ENCODE peak calls at places on chromosomes 7 and 10, in six cellular contexts. S is choroid plexus epithelial cell, Y is body of pancreas, E is psoas muscle, U is sigmoid colon, D is cardiac fibroblast. F is an unnamed sample.

GRCh38 chr7:92843034-92843760 is 6.8 kb upstream of the CDK6 start:
- DNase-seq in E (no peak), S (peak), U (no peak), Y (no peak), D (peak), F (no peak)

GRCh38 chr7:2820508-2820934 is 23.6 kb downstream of the GNA12 start:
- DNase-seq in Y (peak), U (peak), D (peak), S (peak), E (peak), F (peak)

GRCh38 chr10:127905623-127906261 is 1.2 kb upstream of the PTPRE start:
- DNase-seq in Y (no peak), S (no peak), E (no peak), U (peak), D (no peak), F (no peak)

GRCh38 chr7:69661342-69661741 is 63.1 kb downstream of the AUTS2 start:
- DNase-seq in E (no peak), S (no peak), Y (no peak), D (no peak), U (no peak), F (no peak)

GRCh38 chr7:114708646-114709045 is 213.2 kb upstream of the MDFIC start:
- DNase-seq in Y (peak), E (no peak), D (no peak), U (no peak), S (no peak), F (peak)

GRCh38 chr10:4652111-4653010 is 173.6 kb upstream of the AKR1E2 start:
- DNase-seq in Y (no peak), U (no peak), D (no peak), S (peak), E (no peak), F (peak)

GRCh38 chr7:19009241-19009935 is 108.0 kb downstream of the TWIST1 start:
- DNase-seq in E (no peak), D (peak), S (peak), Y (no peak), U (no peak), F (peak)

GRCh38 chr10:122336332-122336731 is 38.2 kb upstream of the PLEKHA1 start:
- DNase-seq in S (no peak), Y (no peak), D (no peak), U (no peak), E (no peak), F (peak)

GRCh38 chr7:35652124-35652523 is 42.8 kb downstream of the HERPUD2 start:
- DNase-seq in D (no peak), U (no peak), E (no peak), S (no peak), Y (no peak), F (no peak)

GRCh38 chr10:44908071-44908709 is 2.9 kb upstream of the TMEM72 start:
- DNase-seq in U (no peak), E (peak), D (peak), Y (no peak), S (peak), F (no peak)

GRCh38 chr7:118059209-118059608 is 124.8 kb upstream of the LSM8 start:
- DNase-seq in D (peak), Y (no peak), U (no peak), S (peak), E (no peak), F (peak)

GRCh38 chr10:100485336-100485735 is 22.5 kb downstream of the WNT8B start:
- DNase-seq in S (no peak), D (no peak), Y (no peak), U (no peak), E (no peak), F (no peak)

GRCh38 chr10:123906884-123907652 is 15.5 kb upstream of the CPXM2 start:
- DNase-seq in S (no peak), E (no peak), U (no peak), Y (no peak), D (no peak), F (no peak)

GRCh38 chr10:71981024-71981867 is 17.1 kb downstream of the CHST3 start:
- DNase-seq in E (no peak), U (peak), S (peak), D (peak), Y (peak), F (no peak)

GRCh38 chr7:41977165-41977651 is 259.8 kb downstream of the GLI3 start:
- DNase-seq in E (no peak), Y (peak), S (peak), D (peak), U (no peak), F (peak)

GRCh38 chr10:63562857-63563256 is 41.7 kb downstream of the REEP3 start:
- DNase-seq in U (no peak), D (no peak), S (no peak), E (no peak), Y (no peak), F (no peak)

GRCh38 chr10:26269754-26270153 is 53.2 kb downstream of the GAD2 start:
- DNase-seq in E (no peak), U (no peak), Y (no peak), D (peak), S (peak), F (peak)

GRCh38 chr10:81843042-81843441 is 32.0 kb upstream of the NRG3 start:
- DNase-seq in D (no peak), U (no peak), Y (no peak), E (no peak), S (peak), F (no peak)
- TF ChIP-seq CTCF in D (no peak), U (no peak), Y (no peak), E (no peak), S (peak), F (no peak)

DNA sequence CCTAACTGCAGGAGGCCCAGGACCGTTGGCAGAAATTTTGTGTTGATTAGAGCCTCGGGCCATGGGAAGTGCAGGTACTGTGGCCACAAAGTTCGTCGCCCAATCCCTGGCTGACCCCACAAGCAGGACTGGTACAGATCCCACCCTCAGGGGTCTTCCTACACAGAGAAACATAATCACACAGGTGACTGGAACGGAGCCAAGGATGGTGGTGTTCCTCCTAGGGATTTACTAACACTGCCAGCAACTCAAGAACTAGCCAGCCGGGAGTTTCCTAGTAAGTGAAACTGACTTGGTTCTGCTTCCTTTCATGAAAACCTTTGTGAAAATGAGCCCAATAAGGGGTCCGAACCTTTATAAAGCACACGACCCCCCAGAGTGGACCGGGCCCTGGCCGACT is 5.7 kb downstream of the CUX1 start:
- DNase-seq in Y (peak), U (peak), E (peak), D (peak), S (peak), F (peak)
- H3K4me3 ChIP-seq in Y (no peak), U (no peak), E (peak), D (no peak), S (no peak), F (no peak)

DNA sequence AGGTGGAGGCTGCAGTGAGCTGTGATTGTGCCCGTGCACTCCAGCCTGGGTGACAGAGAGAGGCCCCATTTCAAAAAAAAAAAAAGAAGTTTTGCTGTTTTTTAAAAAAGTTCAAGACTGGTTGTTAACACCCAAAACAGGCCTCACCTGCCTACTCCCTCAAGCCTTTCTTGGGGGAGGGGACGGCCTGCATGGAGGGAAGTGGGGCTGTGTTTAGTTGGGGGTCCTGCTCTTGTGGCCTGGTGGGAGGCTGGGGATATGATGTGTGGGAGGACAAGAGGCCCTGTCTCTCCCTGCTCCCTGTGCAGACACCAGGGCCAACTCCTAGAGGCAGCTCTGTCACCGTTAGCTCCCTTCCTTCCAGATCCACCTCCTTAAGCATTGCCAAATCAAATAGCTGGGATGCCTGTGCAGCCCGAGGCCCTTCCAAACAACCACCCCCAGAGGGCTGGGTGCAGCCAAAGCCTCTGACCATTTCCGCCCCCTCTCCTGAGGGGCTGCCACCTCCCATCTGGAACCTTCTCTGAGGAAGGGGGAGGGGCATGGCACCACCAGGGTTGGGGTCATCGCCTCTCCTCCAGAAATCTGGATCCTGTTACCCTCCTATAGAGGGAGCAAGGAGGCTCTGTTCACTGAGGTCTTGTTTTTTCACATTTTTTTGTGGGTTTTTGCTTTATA is 32.9 kb upstream of the ANKRD2 start:
- DNase-seq in S (peak), U (peak), E (peak), Y (peak), D (peak), F (peak)
- TF ChIP-seq CTCF in S (peak), U (no peak), E (no peak), Y (no peak), D (peak), F (peak)

GRCh38 chr10:102673235-102673634 is 29.0 kb downstream of the TRIM8 start:
- DNase-seq in Y (no peak), D (no peak), E (no peak), S (no peak), U (peak), F (no peak)

GRCh38 chr10:102675151-102675886 is 31.0 kb downstream of the TRIM8 start:
- DNase-seq in U (peak), S (peak), D (no peak), E (no peak), Y (no peak), F (peak)

GRCh38 chr10:102675887-102676616 is 31.8 kb downstream of the TRIM8 start:
- DNase-seq in E (no peak), U (peak), Y (peak), S (peak), D (peak), F (peak)

GRCh38 chr10:102673961-102674511 is 29.8 kb downstream of the TRIM8 start:
- DNase-seq in U (peak), Y (peak), D (peak), E (peak), S (peak), F (peak)

DNA sequence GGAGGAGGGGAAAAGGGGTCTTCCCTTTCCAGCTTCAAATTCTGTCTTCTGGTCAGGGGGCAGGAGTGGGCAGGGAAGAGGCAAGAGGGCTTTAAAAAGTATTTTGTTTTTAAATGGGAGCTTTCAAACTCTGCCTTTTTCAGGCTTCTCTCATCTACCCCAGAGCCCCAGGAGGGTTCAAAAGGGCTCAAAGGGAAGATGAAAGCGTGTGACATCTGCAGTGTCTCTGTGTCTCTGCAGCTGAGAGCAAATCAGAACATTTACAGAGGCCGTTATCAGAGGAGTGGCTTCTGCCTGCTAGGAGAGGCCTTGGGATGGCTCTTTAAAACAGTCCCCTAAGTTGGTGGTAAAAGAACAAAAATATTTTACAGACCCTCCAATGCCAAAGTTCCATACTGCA is 30.3 kb downstream of the TRIM8 start:
- DNase-seq in S (no peak), D (no peak), U (no peak), E (no peak), Y (no peak), F (no peak)
- H3K4me3 ChIP-seq in S (peak), D (no peak), U (no peak), E (peak), Y (no peak), F (no peak)

GRCh38 chr7:76057813-76058145 is 9.9 kb downstream of the MDH2 start:
- DNase-seq in D (no peak), E (peak), U (no peak), S (no peak), Y (peak), F (no peak)
- TF ChIP-seq CTCF in D (no peak), E (no peak), U (no peak), S (no peak), Y (no peak), F (no peak)

GRCh38 chr7:150356265-150356897 is 12.2 kb upstream of the REPIN1 start:
- DNase-seq in S (peak), Y (no peak), E (no peak), D (peak), U (peak), F (peak)

GRCh38 chr7:150358433-150358832 is 10.2 kb upstream of the REPIN1 start:
- DNase-seq in U (peak), D (no peak), E (no peak), S (no peak), Y (no peak), F (no peak)

GRCh38 chr7:150357277-150357676 is 11.3 kb upstream of the REPIN1 start:
- DNase-seq in E (no peak), U (peak), Y (no peak), S (no peak), D (no peak), F (no peak)

GRCh38 chr7:150359007-150359917 is 9.4 kb upstream of the REPIN1 start:
- DNase-seq in S (no peak), Y (no peak), U (peak), E (no peak), D (no peak), F (no peak)

GRCh38 chr7:150357771-150358427 is 10.7 kb upstream of the REPIN1 start:
- DNase-seq in U (peak), D (no peak), Y (no peak), S (no peak), E (no peak), F (peak)
- H3K4me3 ChIP-seq in U (no peak), D (no peak), Y (no peak), S (no peak), E (no peak), F (no peak)

GRCh38 chr10:42827201-42827600 is 44.6 kb downstream of the BMS1 start:
- DNase-seq in D (no peak), Y (no peak), E (no peak), S (no peak), U (no peak), F (no peak)
- TF ChIP-seq CTCF in D (no peak), Y (no peak), E (no peak), S (peak), U (no peak), F (peak)

DNA sequence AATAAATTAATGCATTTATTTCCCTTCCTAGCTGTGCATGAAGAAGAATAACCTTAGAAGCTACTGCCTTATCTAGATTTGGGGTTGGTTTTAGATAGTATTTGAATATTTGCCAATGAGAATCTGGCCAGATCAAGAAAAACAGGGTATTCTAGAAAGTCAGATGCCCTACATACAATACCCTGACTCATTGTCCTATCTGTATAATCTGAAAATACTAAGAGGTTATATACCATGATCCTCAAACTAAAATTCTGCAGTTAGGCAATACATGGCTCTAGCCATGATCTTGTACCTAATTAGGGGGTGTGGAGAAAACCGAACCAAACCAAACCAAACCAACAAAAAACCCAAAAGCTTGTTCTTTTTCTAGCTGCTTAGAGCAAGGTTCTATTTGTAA is 240.4 kb upstream of the LYZL1 start:
- DNase-seq in Y (no peak), S (no peak), E (no peak), D (no peak), U (no peak), F (no peak)
- H3K4me3 ChIP-seq in Y (no peak), S (no peak), E (no peak), D (no peak), U (no peak), F (no peak)